ENCODE peak calls at places on chromosomes 11 and 22, in ten cellular contexts. W is CD8-positive, alpha-beta T cell; U is BE2C; P is neural progenitor cell; Z is spleen; X is right lobe of liver; S is CD8-positive, alpha-beta memory T cell; N is tibial nerve; G is upper lobe of right lung; C is left lung. B is an unnamed sample. For H3K36me3 and H3K4me1, the result is how much of the 10 kb centered on the place peaks cover.

GRCh38 chr11:35017528-35018342 is 101.3 kb downstream of the PDHX start:
- DNase-seq in W (no peak), U (no peak), P (no peak), Z (no peak), X (no peak), S (no peak), N (no peak), G (no peak), C (no peak), B (no peak)

GRCh38 chr11:61800331-61801281 is 7.9 kb downstream of the FEN1 start:
- DNase-seq in W (no peak), U (no peak), P (no peak), Z (no peak), X (no peak), S (no peak), N (no peak), G (no peak), C (no peak), B (no peak)

GRCh38 chr22:38267086-38267485 is 5.7 kb downstream of the TMEM184B start:
- DNase-seq in W (peak), U (no peak), P (no peak), Z (no peak), X (no peak), S (peak), N (no peak), G (no peak), C (peak), B (no peak)

GRCh38 chr11:7538466-7539454 is 25.0 kb downstream of the PPFIBP2 start:
- DNase-seq in W (no peak), U (no peak), P (peak), Z (no peak), X (no peak), S (no peak), N (no peak), G (no peak), C (no peak), B (no peak)

GRCh38 chr11:79440451-79441158 is at the start of gene TENM4:
- DNase-seq in W (no peak), U (peak), P (peak), Z (peak), X (peak), S (no peak), N (peak), G (peak), C (peak), B (no peak)

GRCh38 chr11:108616549-108616948 is 23.0 kb upstream of the EXPH5 start:
- DNase-seq in W (no peak), U (no peak), P (no peak), Z (no peak), X (no peak), S (no peak), N (no peak), G (no peak), C (no peak), B (no peak)

GRCh38 chr11:11569936-11570491 is 51.8 kb downstream of the GALNT18 start:
- DNase-seq in W (no peak), U (no peak), P (no peak), Z (peak), X (peak), S (no peak), N (peak), G (peak), C (peak), B (no peak)

GRCh38 chr11:72113170-72113808 is 794 bp upstream of the ANAPC15 start:
- DNase-seq in W (no peak), U (no peak), P (no peak), Z (no peak), X (no peak), S (no peak), N (no peak), G (no peak), C (no peak), B (no peak)

GRCh38 chr11:113014262-113014661 is 53.0 kb downstream of the NCAM1 start:
- DNase-seq in W (no peak), U (peak), P (no peak), Z (no peak), X (no peak), S (no peak), N (no peak), G (no peak), C (no peak), B (no peak)

GRCh38 chr11:73999581-74000306 is 9.1 kb downstream of the UCP3 start:
- DNase-seq in W (no peak), U (no peak), P (no peak), Z (peak), X (no peak), S (no peak), N (no peak), G (no peak), C (no peak), B (no peak)

GRCh38 chr11:116379185-116379828 is 393.5 kb downstream of the BUD13 start:
- DNase-seq in W (no peak), U (no peak), P (peak), Z (no peak), X (no peak), S (no peak), N (no peak), G (no peak), C (no peak), B (no peak)

GRCh38 chr22:47200273-47201051 is 438.0 kb downstream of the TBC1D22A start:
- DNase-seq in W (no peak), U (no peak), P (no peak), Z (peak), X (no peak), S (no peak), N (peak), G (peak), C (peak), B (no peak)

GRCh38 chr11:68950268-68950667 is 30.5 kb downstream of the MRGPRD start:
- DNase-seq in W (no peak), U (no peak), P (peak), Z (no peak), X (no peak), S (no peak), N (no peak), G (no peak), C (no peak), B (no peak)

GRCh38 chr11:46984987-46985386 is 48.4 kb downstream of the CSTPP1 start:
- DNase-seq in W (no peak), U (no peak), P (no peak), Z (no peak), X (no peak), S (no peak), N (no peak), G (no peak), C (no peak), B (no peak)

GRCh38 chr22:40183029-40183581 is 5.4 kb downstream of the TNRC6B start:
- DNase-seq in W (no peak), U (no peak), P (peak), Z (no peak), X (no peak), S (no peak), N (no peak), G (no peak), C (no peak), B (no peak)

GRCh38 chr11:65479184-65480145 is 19.4 kb upstream of the MALAT1 start:
- DNase-seq in W (no peak), U (peak), P (peak), Z (no peak), X (peak), S (no peak), N (no peak), G (peak), C (no peak), B (no peak)

GRCh38 chr11:117614695-117615094 is 182.3 kb downstream of the DSCAML1 start:
- DNase-seq in W (no peak), U (no peak), P (peak), Z (no peak), X (no peak), S (no peak), N (no peak), G (peak), C (no peak), B (no peak)

GRCh38 chr11:64084146-64084961 is 48.6 kb downstream of the FLRT1 start:
- DNase-seq in W (no peak), U (peak), P (no peak), Z (no peak), X (no peak), S (no peak), N (no peak), G (no peak), C (no peak), B (no peak)

GRCh38 chr11:68998390-68998911 is 14.6 kb downstream of the MRGPRF start:
- DNase-seq in W (no peak), U (peak), P (no peak), Z (peak), X (no peak), S (no peak), N (peak), G (peak), C (peak), B (no peak)

GRCh38 chr22:36856792-36857135 is 4.0 kb upstream of the NCF4 start:
- DNase-seq in W (no peak), U (no peak), P (no peak), Z (peak), X (no peak), S (no peak), N (no peak), G (no peak), C (no peak), B (no peak)

GRCh38 chr11:29914203-29914930 is 102.5 kb downstream of the KCNA4 start:
- DNase-seq in W (no peak), U (no peak), P (no peak), Z (no peak), X (no peak), S (no peak), N (no peak), G (no peak), C (no peak), B (no peak)

GRCh38 chr11:9657531-9657930 is 6.3 kb upstream of the SWAP70 start:
- DNase-seq in W (no peak), U (no peak), P (no peak), Z (no peak), X (no peak), S (no peak), N (no peak), G (no peak), C (no peak), B (no peak)

GRCh38 chr11:45090607-45091006 is 55.8 kb upstream of the PRDM11 start:
- DNase-seq in W (no peak), U (no peak), P (no peak), Z (no peak), X (no peak), S (no peak), N (no peak), G (no peak), C (no peak), B (no peak)

GRCh38 chr11:7436657-7437056 is 48.6 kb upstream of the OLFML1 start:
- DNase-seq in W (no peak), U (no peak), P (no peak), Z (no peak), X (no peak), S (no peak), N (no peak), G (no peak), C (peak), B (no peak)

GRCh38 chr11:86814775-86815174 is 14.4 kb downstream of the PRSS23 start:
- DNase-seq in W (no peak), U (no peak), P (no peak), Z (no peak), X (no peak), S (no peak), N (no peak), G (no peak), C (no peak), B (no peak)

GRCh38 chr22:35736701-35737100 is 19.0 kb downstream of the APOL5 start:
- DNase-seq in W (no peak), U (no peak), P (no peak), Z (no peak), X (no peak), S (no peak), N (no peak), G (no peak), C (no peak), B (no peak)

GRCh38 chr22:35742342-35743100 is 24.8 kb downstream of the APOL5 start:
- DNase-seq in W (no peak), U (peak), P (no peak), Z (no peak), X (no peak), S (no peak), N (no peak), G (no peak), C (no peak), B (no peak)

GRCh38 chr22:35740616-35741015 is 22.9 kb downstream of the APOL5 start:
- DNase-seq in W (no peak), U (no peak), P (no peak), Z (no peak), X (no peak), S (no peak), N (no peak), G (no peak), C (no peak), B (no peak)

GRCh38 chr22:35739076-35739475 is 21.4 kb downstream of the APOL5 start:
- DNase-seq in W (no peak), U (no peak), P (no peak), Z (no peak), X (no peak), S (no peak), N (no peak), G (no peak), C (no peak), B (no peak)

DNA sequence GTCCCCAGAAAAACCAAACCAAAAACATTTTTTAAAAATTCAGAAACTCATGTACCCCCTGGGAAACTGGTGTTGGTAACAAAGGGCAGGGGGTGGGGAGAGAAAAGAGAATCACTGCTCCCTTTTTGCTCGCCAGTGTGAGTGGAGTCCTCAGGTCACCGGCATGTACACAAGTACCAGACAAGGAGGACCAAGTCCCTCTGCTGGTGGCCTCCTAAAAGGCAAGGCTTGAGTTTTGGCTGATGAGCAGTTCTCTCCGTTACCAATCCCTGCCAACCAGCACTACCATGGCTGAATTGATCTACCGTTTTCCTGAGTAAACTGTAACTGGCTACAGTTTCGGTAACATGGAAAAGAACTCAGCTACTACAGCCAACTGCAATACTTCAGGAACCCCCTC is 22.0 kb downstream of the APOL5 start:
- DNase-seq in W (no peak), U (no peak), P (peak), Z (no peak), X (no peak), S (no peak), N (no peak), G (no peak), C (no peak), B (no peak)
- H3K36me3 ChIP-seq in W (under half), U (under half), P (under half), Z (under half), X (under half), S (under half), N (under half), G (under half), C (under half), B (under half)

GRCh38 chr11:62855571-62856332 is 16.4 kb upstream of the WDR74 start:
- DNase-seq in W (peak), U (peak), P (peak), Z (peak), X (peak), S (peak), N (peak), G (peak), C (peak), B (peak)

GRCh38 chr11:62856333-62856910 is 17.0 kb upstream of the WDR74 start:
- DNase-seq in W (no peak), U (no peak), P (no peak), Z (peak), X (no peak), S (peak), N (no peak), G (no peak), C (no peak), B (no peak)

GRCh38 chr11:62860835-62861563 is 19.7 kb upstream of the SLC3A2 start:
- DNase-seq in W (no peak), U (no peak), P (no peak), Z (peak), X (no peak), S (peak), N (no peak), G (no peak), C (no peak), B (no peak)

GRCh38 chr11:62857541-62857982 is 18.2 kb upstream of the WDR74 start:
- DNase-seq in W (no peak), U (no peak), P (no peak), Z (no peak), X (no peak), S (no peak), N (no peak), G (no peak), C (no peak), B (no peak)

GRCh38 chr11:62858201-62858600 is 18.8 kb upstream of the WDR74 start:
- DNase-seq in W (no peak), U (no peak), P (no peak), Z (peak), X (no peak), S (peak), N (no peak), G (no peak), C (no peak), B (no peak)
- H3K4me3 ChIP-seq in W (no peak), U (peak), P (peak), Z (peak), X (no peak), S (no peak), N (no peak), G (no peak), C (no peak), B (no peak)

GRCh38 chr22:28907311-28908008 is 24.1 kb downstream of the ZNRF3 start:
- DNase-seq in W (no peak), U (peak), P (no peak), Z (no peak), X (no peak), S (no peak), N (no peak), G (no peak), C (no peak), B (no peak)
- H3K4me1 ChIP-seq in W (under half), U (under half), P (under half), Z (under half), X (half or more), S (under half), N (half or more), G (half or more), C (under half), B (under half)

GRCh38 chr22:29737251-29738117 is 17.7 kb downstream of the CABP7 start:
- DNase-seq in W (no peak), U (no peak), P (no peak), Z (no peak), X (no peak), S (no peak), N (no peak), G (peak), C (no peak), B (no peak)
- H3K36me3 ChIP-seq in W (under half), U (under half), P (under half), Z (half or more), X (under half), S (under half), N (under half), G (under half), C (half or more), B (under half)

GRCh38 chr22:19565382-19565902 is 41.2 kb upstream of the CLDN5 start:
- DNase-seq in W (no peak), U (no peak), P (no peak), Z (no peak), X (no peak), S (no peak), N (no peak), G (no peak), C (no peak), B (no peak)
- H3K4me3 ChIP-seq in W (no peak), U (no peak), P (no peak), Z (no peak), X (no peak), S (no peak), N (no peak), G (no peak), C (no peak), B (no peak)

DNA sequence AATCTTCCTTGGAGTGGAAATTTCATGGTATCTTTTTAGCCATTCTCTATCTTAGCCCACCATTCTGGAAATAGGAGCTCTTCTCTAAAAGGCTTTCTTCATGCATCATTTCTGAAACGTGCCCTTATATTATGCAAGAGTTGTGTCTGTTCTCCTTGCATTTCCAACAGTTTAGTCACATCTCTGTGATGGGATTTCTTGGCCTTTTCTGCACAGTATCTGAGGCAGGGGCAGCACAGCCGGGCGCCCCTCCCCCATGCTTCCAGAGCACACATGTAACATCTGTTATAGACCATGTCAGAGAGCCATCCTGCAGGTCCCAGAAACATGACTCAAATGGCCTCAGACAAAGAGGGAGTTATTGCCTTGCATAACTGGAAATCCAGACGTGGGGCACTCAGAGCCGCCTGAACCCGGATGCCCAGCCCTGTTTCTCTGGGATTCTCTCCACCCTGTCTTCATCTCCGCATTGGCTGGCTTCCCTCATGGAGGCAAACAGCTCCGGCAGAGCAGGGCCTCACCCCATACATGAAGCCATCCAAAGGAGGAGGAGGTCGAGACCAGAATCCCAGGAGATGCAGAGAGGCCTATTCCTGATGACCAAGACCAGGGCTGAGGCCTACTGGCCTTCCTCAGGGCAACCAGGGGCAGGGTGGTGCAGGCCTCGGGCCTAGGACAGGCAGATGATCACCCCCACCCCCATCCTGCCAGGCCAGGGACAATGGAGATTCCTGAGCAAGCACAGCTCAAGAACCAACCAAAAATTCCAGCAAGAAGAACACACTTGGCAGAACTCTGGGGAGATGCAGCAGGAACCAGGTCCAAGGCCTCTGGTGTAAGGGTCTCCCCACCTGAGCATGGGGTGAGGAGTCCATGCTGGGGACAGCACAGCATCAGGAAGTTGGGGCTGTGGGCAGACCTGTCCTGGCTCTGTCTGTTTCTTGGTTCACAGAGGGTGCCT is 61.3 kb downstream of the IGLL5 start:
- DNase-seq in W (no peak), U (no peak), P (no peak), Z (no peak), X (no peak), S (no peak), N (no peak), G (peak), C (no peak), B (no peak)
- H3K4me1 ChIP-seq in W (under half), U (under half), P (under half), Z (under half), X (under half), S (under half), N (under half), G (under half), C (under half), B (under half)

GRCh38 chr22:46112405-46112804 is 37.9 kb upstream of the PPARA start:
- DNase-seq in W (no peak), U (no peak), P (no peak), Z (no peak), X (no peak), S (no peak), N (no peak), G (no peak), C (no peak), B (no peak)
- H3K36me3 ChIP-seq in W (under half), U (half or more), P (under half), Z (half or more), X (under half), S (under half), N (under half), G (under half), C (half or more), B (under half)

GRCh38 chr11:123381817-123382554 is 48.1 kb upstream of the GRAMD1B start:
- DNase-seq in W (no peak), U (no peak), P (no peak), Z (no peak), X (no peak), S (no peak), N (no peak), G (no peak), C (no peak), B (no peak)
- H3K4me3 ChIP-seq in W (no peak), U (no peak), P (no peak), Z (no peak), X (no peak), S (no peak), N (no peak), G (no peak), C (no peak), B (no peak)